ENCODE peak calls at places on chromosomes 2 and 18, in four cellular contexts. E, B, V and I are unnamed samples.

GRCh38 chr2:197504512-197504911 is 4.3 kb downstream of the HSPE1 start:
- DNase-seq in E (no peak), B (no peak), V (no peak), I (no peak)

GRCh38 chr2:222319576-222320440 is 21.0 kb upstream of the PAX3 start:
- DNase-seq in E (peak), B (no peak), V (no peak), I (no peak)

GRCh38 chr18:79914614-79915160 is 36.8 kb downstream of the SLC66A2 start:
- DNase-seq in E (peak), B (no peak), V (no peak), I (no peak)

GRCh38 chr2:237472187-237472712 is 14.8 kb upstream of the MLPH start:
- DNase-seq in E (no peak), B (no peak), V (no peak), I (no peak)

GRCh38 chr18:34661464-34662087 is 48.5 kb upstream of the DTNA start:
- DNase-seq in E (no peak), B (peak), V (peak), I (no peak)

GRCh38 chr18:23406271-23406787 is 46.8 kb upstream of the RIOK3 start:
- DNase-seq in E (no peak), B (peak), V (no peak), I (no peak)

GRCh38 chr18:12086249-12086648 is 7.4 kb upstream of the ANKRD62 start:
- DNase-seq in E (no peak), B (no peak), V (no peak), I (no peak)

GRCh38 chr2:215418064-215418963 is 17.6 kb downstream of the FN1 start:
- DNase-seq in E (no peak), B (no peak), V (no peak), I (no peak)

GRCh38 chr2:169933124-169933711 is 106.0 kb downstream of the UBR3 start:
- DNase-seq in E (no peak), B (peak), V (peak), I (no peak)

GRCh38 chr2:232420463-232421188 is 14.0 kb downstream of the ALPG start:
- DNase-seq in E (peak), B (no peak), V (no peak), I (no peak)

GRCh38 chr2:189613077-189613636 is 32.6 kb upstream of the SLC40A1 start:
- DNase-seq in E (no peak), B (peak), V (peak), I (no peak)

GRCh38 chr2:42841344-42841743 is 49.0 kb upstream of the HAAO start:
- DNase-seq in E (no peak), B (no peak), V (no peak), I (no peak)

GRCh38 chr18:6021341-6022088 is 126.2 kb upstream of the TMEM200C start:
- DNase-seq in E (no peak), B (no peak), V (no peak), I (no peak)

GRCh38 chr18:61825386-61825785 is 67.4 kb downstream of the RNF152 start:
- DNase-seq in E (no peak), B (peak), V (no peak), I (no peak)

GRCh38 chr18:21833619-21834300 is 93.2 kb downstream of the MIB1 start:
- DNase-seq in E (no peak), B (no peak), V (no peak), I (no peak)

GRCh38 chr18:32612651-32613050 is 142.0 kb upstream of the GAREM1 start:
- DNase-seq in E (no peak), B (no peak), V (no peak), I (no peak)

GRCh38 chr2:113233593-113234550 is 44.8 kb downstream of the PAX8 start:
- DNase-seq in E (no peak), B (peak), V (peak), I (no peak)

GRCh38 chr2:239910851-239911629 is 114.1 kb downstream of the NDUFA10 start:
- DNase-seq in E (no peak), B (no peak), V (no peak), I (no peak)

GRCh38 chr2:161992526-161992925 is 81.5 kb downstream of the DPP4 start:
- DNase-seq in E (no peak), B (no peak), V (no peak), I (peak)

DNA sequence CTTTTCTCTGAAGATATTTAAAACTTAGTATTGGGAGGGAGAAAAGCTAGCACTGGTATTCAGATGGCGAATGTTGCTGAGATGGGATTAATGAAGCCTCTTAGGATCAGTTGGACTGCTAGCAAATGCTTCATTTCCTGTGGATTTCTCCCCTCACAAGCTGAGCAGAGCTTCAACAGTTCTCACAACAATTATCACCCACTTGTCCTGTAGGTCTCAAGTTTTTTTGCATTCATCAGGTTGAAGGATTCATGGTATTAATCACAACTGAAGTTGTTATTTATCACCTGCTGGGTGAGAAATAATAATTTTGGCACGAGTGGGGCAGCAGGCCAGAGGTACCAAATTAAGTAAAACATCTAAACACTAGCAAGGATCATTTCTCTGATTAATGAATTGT is 95.3 kb downstream of the MTX2 start:
- DNase-seq in E (no peak), B (no peak), V (no peak), I (no peak)
- TF ChIP-seq CHD1 in E (no peak), B (no peak), V (no peak), I (no peak)

GRCh38 chr2:107072150-107072940 is 186.4 kb upstream of the ST6GAL2 start:
- DNase-seq in E (no peak), B (no peak), V (no peak), I (no peak)

GRCh38 chr2:107064750-107065149 is 178.8 kb upstream of the ST6GAL2 start:
- DNase-seq in E (no peak), B (no peak), V (no peak), I (no peak)

GRCh38 chr2:107068502-107068901 is 182.5 kb upstream of the ST6GAL2 start:
- DNase-seq in E (no peak), B (no peak), V (no peak), I (no peak)

GRCh38 chr2:107069890-107070289 is 183.9 kb upstream of the ST6GAL2 start:
- DNase-seq in E (no peak), B (no peak), V (no peak), I (no peak)

GRCh38 chr2:107068069-107068468 is 182.1 kb upstream of the ST6GAL2 start:
- DNase-seq in E (no peak), B (no peak), V (no peak), I (no peak)
- TF ChIP-seq CHD1 in E (no peak), B (no peak), V (no peak), I (no peak)

DNA sequence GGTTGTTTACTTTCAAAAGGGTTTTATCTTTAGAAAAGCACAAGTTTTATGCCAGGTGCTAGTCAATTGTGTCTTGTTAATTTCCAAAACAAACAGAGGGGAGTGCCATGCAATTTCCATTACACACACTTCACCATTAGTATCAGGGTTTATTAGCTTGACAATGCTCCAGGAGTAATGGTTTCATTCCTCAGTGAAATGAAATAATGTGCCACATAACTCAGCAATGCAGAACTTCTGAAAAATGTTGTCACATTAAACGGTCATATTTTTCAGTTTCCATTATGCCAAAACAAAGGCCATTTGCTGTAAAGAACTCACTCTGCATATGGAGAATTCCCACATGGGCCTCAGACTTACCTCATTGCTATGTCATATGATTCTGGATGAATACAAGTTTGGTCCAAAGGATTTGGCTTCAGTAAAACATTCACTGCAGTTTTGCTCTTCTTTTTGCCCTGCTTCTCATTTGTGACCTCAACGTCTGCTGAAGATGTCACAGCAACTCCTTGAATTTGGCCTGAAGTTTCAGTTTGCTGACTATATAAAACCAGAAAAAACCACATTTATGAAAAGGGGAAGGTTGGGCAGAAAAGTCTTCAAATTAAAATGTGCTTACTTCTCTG is 198.2 kb downstream of the SRBD1 start:
- DNase-seq in E (no peak), B (peak), V (no peak), I (no peak)
- TF ChIP-seq CHD1 in E (no peak), B (no peak), V (no peak), I (no peak)

GRCh38 chr2:238728322-238729260 is 119.3 kb upstream of the TWIST2 start:
- DNase-seq in E (no peak), B (peak), V (no peak), I (no peak)
- TF ChIP-seq CHD1 in E (no peak), B (no peak), V (no peak), I (no peak)